ENCODE peak calls at places on chromosomes 2 and 18, in nine cellular contexts. One of them, this sample, is unnamed.

GRCh38 chr2:108910541-108911396 is 78.3 kb downstream of the EDAR start:
- DNase-seq in endothelial cell: no peak
- DNase-seq in lower leg skin: no peak
- DNase-seq in GM10248: no peak
- DNase-seq in cardiac fibroblast: no peak
- DNase-seq in nephron progenitor cell: no peak
- DNase-seq in adrenal gland: no peak
- DNase-seq in GM13976: no peak
- DNase-seq in astrocyte: no peak
- DNase-seq in this sample: no peak

GRCh38 chr2:109030870-109031480 is 42.0 kb upstream of the EDAR start:
- DNase-seq in endothelial cell: no peak
- DNase-seq in lower leg skin: no peak
- DNase-seq in GM10248: no peak
- DNase-seq in cardiac fibroblast: no peak
- DNase-seq in nephron progenitor cell: no peak
- DNase-seq in adrenal gland: no peak
- DNase-seq in GM13976: no peak
- DNase-seq in astrocyte: no peak
- DNase-seq in this sample: peak; percentile 52

GRCh38 chr18:3411854-3412268 is 38.1 kb upstream of the TGIF1 start:
- DNase-seq in endothelial cell: no peak
- DNase-seq in lower leg skin: no peak
- DNase-seq in GM10248: no peak
- DNase-seq in cardiac fibroblast: peak; percentile 5
- DNase-seq in nephron progenitor cell: no peak
- DNase-seq in adrenal gland: no peak
- DNase-seq in GM13976: no peak
- DNase-seq in astrocyte: no peak
- DNase-seq in this sample: peak; percentile 20

GRCh38 chr2:144374163-144374661 is 145.7 kb downstream of the ZEB2 start:
- DNase-seq in endothelial cell: no peak
- DNase-seq in lower leg skin: no peak
- DNase-seq in GM10248: peak; percentile 23
- DNase-seq in cardiac fibroblast: no peak
- DNase-seq in nephron progenitor cell: no peak
- DNase-seq in adrenal gland: no peak
- DNase-seq in GM13976: peak; percentile 28
- DNase-seq in astrocyte: peak; percentile 82
- DNase-seq in this sample: no peak

GRCh38 chr18:37270046-37270665 is 295.4 kb downstream of the CELF4 start:
- DNase-seq in endothelial cell: peak; percentile 73
- DNase-seq in lower leg skin: no peak
- DNase-seq in GM10248: no peak
- DNase-seq in cardiac fibroblast: peak; percentile 46
- DNase-seq in nephron progenitor cell: peak; percentile 89
- DNase-seq in adrenal gland: peak; percentile 64
- DNase-seq in GM13976: no peak
- DNase-seq in astrocyte: peak; percentile 22
- DNase-seq in this sample: peak; percentile 59

GRCh38 chr2:130156624-130157004 is 11.7 kb upstream of the CCDC74B start:
- DNase-seq in endothelial cell: no peak
- DNase-seq in lower leg skin: no peak
- DNase-seq in GM10248: no peak
- DNase-seq in cardiac fibroblast: no peak
- DNase-seq in nephron progenitor cell: no peak
- DNase-seq in adrenal gland: no peak
- DNase-seq in GM13976: no peak
- DNase-seq in astrocyte: no peak
- DNase-seq in this sample: no peak

GRCh38 chr18:50750546-50750945 is 69.3 kb downstream of the MRO start:
- DNase-seq in endothelial cell: no peak
- DNase-seq in lower leg skin: no peak
- DNase-seq in GM10248: no peak
- DNase-seq in cardiac fibroblast: no peak
- DNase-seq in nephron progenitor cell: no peak
- DNase-seq in adrenal gland: no peak
- DNase-seq in GM13976: no peak
- DNase-seq in astrocyte: no peak
- DNase-seq in this sample: no peak

GRCh38 chr18:79797518-79798345 is at the start of gene KCNG2:
- DNase-seq in endothelial cell: peak; percentile 71
- DNase-seq in lower leg skin: no peak
- DNase-seq in GM10248: peak; percentile 75
- DNase-seq in cardiac fibroblast: peak; percentile 39
- DNase-seq in nephron progenitor cell: peak; percentile 80
- DNase-seq in adrenal gland: no peak
- DNase-seq in GM13976: peak; percentile 87
- DNase-seq in astrocyte: no peak
- DNase-seq in this sample: peak; percentile 40

GRCh38 chr2:215711484-215712034 is 275.7 kb upstream of the FN1 start:
- DNase-seq in endothelial cell: peak; percentile 11
- DNase-seq in lower leg skin: no peak
- DNase-seq in GM10248: no peak
- DNase-seq in cardiac fibroblast: peak; percentile 88
- DNase-seq in nephron progenitor cell: no peak
- DNase-seq in adrenal gland: no peak
- DNase-seq in GM13976: no peak
- DNase-seq in astrocyte: peak; percentile 89
- DNase-seq in this sample: no peak

GRCh38 chr2:873651-874580 is 76.7 kb upstream of the SNTG2 start:
- DNase-seq in endothelial cell: no peak
- DNase-seq in lower leg skin: no peak
- DNase-seq in GM10248: no peak
- DNase-seq in cardiac fibroblast: no peak
- DNase-seq in nephron progenitor cell: no peak
- DNase-seq in adrenal gland: no peak
- DNase-seq in GM13976: no peak
- DNase-seq in astrocyte: no peak
- DNase-seq in this sample: no peak

GRCh38 chr2:42238644-42239288 is 69.6 kb downstream of the EML4 start:
- DNase-seq in endothelial cell: peak; percentile 38
- DNase-seq in lower leg skin: peak; percentile 24
- DNase-seq in GM10248: no peak
- DNase-seq in cardiac fibroblast: peak; percentile 38
- DNase-seq in nephron progenitor cell: peak; percentile 37
- DNase-seq in adrenal gland: peak; percentile 65
- DNase-seq in GM13976: no peak
- DNase-seq in astrocyte: no peak
- DNase-seq in this sample: peak; percentile 62

GRCh38 chr2:177165103-177165583 is 47.5 kb upstream of the HNRNPA3 start:
- DNase-seq in endothelial cell: no peak
- DNase-seq in lower leg skin: no peak
- DNase-seq in GM10248: no peak
- DNase-seq in cardiac fibroblast: peak; percentile 67
- DNase-seq in nephron progenitor cell: no peak
- DNase-seq in adrenal gland: peak; percentile 51
- DNase-seq in GM13976: no peak
- DNase-seq in astrocyte: peak; percentile 31
- DNase-seq in this sample: no peak

GRCh38 chr2:131016826-131017596 is 76.2 kb downstream of the FAM168B start:
- DNase-seq in endothelial cell: no peak
- DNase-seq in lower leg skin: no peak
- DNase-seq in GM10248: no peak
- DNase-seq in cardiac fibroblast: peak; percentile 74
- DNase-seq in nephron progenitor cell: no peak
- DNase-seq in adrenal gland: no peak
- DNase-seq in GM13976: no peak
- DNase-seq in astrocyte: peak; percentile 81
- DNase-seq in this sample: no peak

GRCh38 chr2:52572469-52572894 is 1195.1 kb upstream of the CHAC2 start:
- DNase-seq in endothelial cell: no peak
- DNase-seq in lower leg skin: no peak
- DNase-seq in GM10248: no peak
- DNase-seq in cardiac fibroblast: no peak
- DNase-seq in nephron progenitor cell: no peak
- DNase-seq in adrenal gland: no peak
- DNase-seq in GM13976: no peak
- DNase-seq in astrocyte: no peak
- DNase-seq in this sample: no peak

GRCh38 chr2:26088038-26088643 is 54.3 kb downstream of the RAB10 start:
- DNase-seq in endothelial cell: peak; percentile 10
- DNase-seq in lower leg skin: no peak
- DNase-seq in GM10248: peak; percentile 46
- DNase-seq in cardiac fibroblast: peak; percentile 43
- DNase-seq in nephron progenitor cell: peak; percentile 7
- DNase-seq in adrenal gland: no peak
- DNase-seq in GM13976: peak; percentile 50
- DNase-seq in astrocyte: no peak
- DNase-seq in this sample: peak; percentile 44

DNA sequence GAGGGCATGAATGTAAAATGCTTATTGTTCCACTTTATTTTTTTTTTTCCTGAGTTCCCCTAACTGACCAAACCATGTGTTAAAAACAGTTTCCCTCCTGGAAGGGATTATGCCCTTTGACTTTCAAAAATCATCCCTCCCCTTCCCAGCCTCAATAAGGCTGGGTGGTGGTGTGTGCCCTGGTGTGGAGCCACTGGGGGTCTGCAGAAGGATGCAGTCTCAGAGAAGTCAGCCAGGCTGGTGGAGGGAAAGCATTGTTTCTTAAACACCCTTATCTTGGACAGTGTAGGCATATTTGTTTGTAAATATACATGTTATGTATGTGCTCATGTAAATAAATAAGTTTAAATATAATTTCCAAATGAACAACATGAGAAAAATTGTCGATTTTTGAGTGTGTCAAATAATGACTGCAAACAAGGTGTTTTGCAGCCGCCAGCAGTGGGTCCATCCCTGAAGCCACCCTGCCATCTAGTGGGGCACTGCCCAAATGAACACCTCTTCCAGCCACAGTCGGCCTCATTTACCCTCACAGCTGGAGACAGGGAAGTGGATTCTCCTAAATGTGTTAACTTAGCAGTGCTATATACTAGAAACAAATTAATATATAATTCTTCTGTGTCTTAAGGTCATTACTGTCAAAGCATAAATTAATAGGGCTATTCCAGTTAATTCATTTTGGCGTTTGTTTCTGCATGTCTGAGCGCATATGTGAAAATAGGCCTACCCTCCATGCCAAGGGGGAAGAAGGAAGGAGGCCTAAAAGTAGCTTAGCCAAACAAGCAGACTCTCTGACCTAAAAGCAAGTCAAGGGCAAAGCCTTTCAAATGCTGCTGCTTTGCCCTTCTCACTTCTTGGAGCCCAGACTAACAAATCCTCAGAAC is 209.6 kb upstream of the PIK3C3 start:
- DNase-seq in endothelial cell: peak; percentile 70
- DNase-seq in lower leg skin: no peak
- DNase-seq in GM10248: peak; percentile 29
- DNase-seq in cardiac fibroblast: peak; percentile 62
- DNase-seq in nephron progenitor cell: peak; percentile 72
- DNase-seq in adrenal gland: peak; percentile 70
- DNase-seq in GM13976: peak; percentile 34
- DNase-seq in astrocyte: peak; percentile 27
- DNase-seq in this sample: peak; percentile 35
- TF ChIP-seq CTCF in endothelial cell: peak; percentile 52
- TF ChIP-seq CTCF in lower leg skin: no peak
- TF ChIP-seq CTCF in GM10248: peak; percentile 38
- TF ChIP-seq CTCF in cardiac fibroblast: peak; percentile 71
- TF ChIP-seq CTCF in nephron progenitor cell: peak; percentile 80
- TF ChIP-seq CTCF in adrenal gland: peak; percentile 73
- TF ChIP-seq CTCF in GM13976: peak; percentile 30
- TF ChIP-seq CTCF in astrocyte: peak; percentile 70
- TF ChIP-seq CTCF in this sample: peak; percentile 17

GRCh38 chr2:166899676-166900075 is 11.4 kb downstream of the XIRP2 start:
- DNase-seq in endothelial cell: no peak
- DNase-seq in lower leg skin: no peak
- DNase-seq in GM10248: no peak
- DNase-seq in cardiac fibroblast: no peak
- DNase-seq in nephron progenitor cell: no peak
- DNase-seq in adrenal gland: no peak
- DNase-seq in GM13976: no peak
- DNase-seq in astrocyte: no peak
- DNase-seq in this sample: no peak

GRCh38 chr2:166895243-166895642 is 7.0 kb downstream of the XIRP2 start:
- DNase-seq in endothelial cell: no peak
- DNase-seq in lower leg skin: no peak
- DNase-seq in GM10248: no peak
- DNase-seq in cardiac fibroblast: no peak
- DNase-seq in nephron progenitor cell: no peak
- DNase-seq in adrenal gland: no peak
- DNase-seq in GM13976: no peak
- DNase-seq in astrocyte: no peak
- DNase-seq in this sample: no peak

GRCh38 chr2:166897666-166898065 is 9.4 kb downstream of the XIRP2 start:
- DNase-seq in endothelial cell: no peak
- DNase-seq in lower leg skin: no peak
- DNase-seq in GM10248: no peak
- DNase-seq in cardiac fibroblast: no peak
- DNase-seq in nephron progenitor cell: no peak
- DNase-seq in adrenal gland: no peak
- DNase-seq in GM13976: no peak
- DNase-seq in astrocyte: no peak
- DNase-seq in this sample: no peak

GRCh38 chr2:166900700-166901099 is 12.4 kb downstream of the XIRP2 start:
- DNase-seq in endothelial cell: peak; percentile 9
- DNase-seq in lower leg skin: no peak
- DNase-seq in GM10248: no peak
- DNase-seq in cardiac fibroblast: peak; percentile 63
- DNase-seq in nephron progenitor cell: peak; percentile 8
- DNase-seq in adrenal gland: no peak
- DNase-seq in GM13976: no peak
- DNase-seq in astrocyte: peak; percentile 8
- DNase-seq in this sample: no peak
- TF ChIP-seq CTCF in endothelial cell: no peak
- TF ChIP-seq CTCF in lower leg skin: no peak
- TF ChIP-seq CTCF in GM10248: no peak
- TF ChIP-seq CTCF in cardiac fibroblast: peak; percentile 44
- TF ChIP-seq CTCF in nephron progenitor cell: peak; percentile 36
- TF ChIP-seq CTCF in adrenal gland: no peak
- TF ChIP-seq CTCF in GM13976: no peak
- TF ChIP-seq CTCF in astrocyte: peak; percentile 20
- TF ChIP-seq CTCF in this sample: no peak

DNA sequence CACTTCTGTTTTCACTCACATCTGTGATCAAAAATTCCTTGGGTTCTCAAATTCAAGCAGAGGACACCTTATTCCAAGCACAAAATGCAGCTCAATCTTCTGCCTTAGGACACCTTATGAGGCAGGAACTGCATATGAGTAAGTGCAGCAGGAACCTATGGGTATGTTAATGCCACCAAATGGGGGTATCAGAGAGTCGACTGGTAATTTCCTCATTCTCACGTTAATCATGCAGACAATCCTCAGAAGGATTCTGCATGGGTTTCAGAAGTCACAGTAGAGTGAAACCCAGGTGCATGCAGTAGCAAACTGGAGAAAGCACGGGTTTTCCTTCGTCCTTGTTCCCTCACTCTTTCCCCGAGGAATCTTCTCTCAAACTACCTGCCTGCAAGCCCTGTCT is 452.8 kb downstream of the CBLN2 start:
- DNase-seq in endothelial cell: no peak
- DNase-seq in lower leg skin: no peak
- DNase-seq in GM10248: no peak
- DNase-seq in cardiac fibroblast: no peak
- DNase-seq in nephron progenitor cell: no peak
- DNase-seq in adrenal gland: no peak
- DNase-seq in GM13976: no peak
- DNase-seq in astrocyte: no peak
- DNase-seq in this sample: no peak
- TF ChIP-seq CTCF in endothelial cell: no peak
- TF ChIP-seq CTCF in lower leg skin: no peak
- TF ChIP-seq CTCF in GM10248: no peak
- TF ChIP-seq CTCF in cardiac fibroblast: no peak
- TF ChIP-seq CTCF in nephron progenitor cell: no peak
- TF ChIP-seq CTCF in adrenal gland: no peak
- TF ChIP-seq CTCF in GM13976: no peak
- TF ChIP-seq CTCF in astrocyte: no peak
- TF ChIP-seq CTCF in this sample: no peak

GRCh38 chr2:241267249-241268067 is 48.0 kb downstream of the HDLBP start:
- DNase-seq in endothelial cell: no peak
- DNase-seq in lower leg skin: no peak
- DNase-seq in GM10248: no peak
- DNase-seq in cardiac fibroblast: no peak
- DNase-seq in nephron progenitor cell: no peak
- DNase-seq in adrenal gland: no peak
- DNase-seq in GM13976: no peak
- DNase-seq in astrocyte: no peak
- DNase-seq in this sample: no peak
- TF ChIP-seq CTCF in endothelial cell: no peak
- TF ChIP-seq CTCF in lower leg skin: no peak
- TF ChIP-seq CTCF in GM10248: no peak
- TF ChIP-seq CTCF in cardiac fibroblast: no peak
- TF ChIP-seq CTCF in nephron progenitor cell: no peak
- TF ChIP-seq CTCF in adrenal gland: no peak
- TF ChIP-seq CTCF in GM13976: no peak
- TF ChIP-seq CTCF in astrocyte: no peak
- TF ChIP-seq CTCF in this sample: no peak